ENCODE peak calls at places on chromosomes 12 and 14, in eight cellular contexts. One of them, this sample, is unnamed.
A peak's percentile ranks its signal among the peaks of the same experiment; 100 is the strongest.

GRCh38 chr12:47755655-47756562 is 2.8 kb downstream of the RAPGEF3 start:
- DNase-seq in neural crest cell: no peak
- DNase-seq in breast epithelium: no peak
- DNase-seq in Peyer's patch: peak; percentile 72
- DNase-seq in neural progenitor cell: no peak
- DNase-seq in cardiac fibroblast: no peak
- DNase-seq in AG04449: no peak
- DNase-seq in tibial artery: no peak
- DNase-seq in this sample: no peak

GRCh38 chr14:93207468-93208308 is 632 bp downstream of the UBR7 start:
- DNase-seq in breast epithelium: no peak
- DNase-seq in cardiac fibroblast: peak; percentile 70
- DNase-seq in neural progenitor cell: peak; percentile 79
- DNase-seq in Peyer's patch: no peak
- DNase-seq in AG04449: no peak
- DNase-seq in neural crest cell: peak; percentile 49
- DNase-seq in tibial artery: no peak
- DNase-seq in this sample: no peak

GRCh38 chr14:55026441-55026792 is 482 bp downstream of the WDHD1 start:
- DNase-seq in breast epithelium: no peak
- DNase-seq in neural crest cell: no peak
- DNase-seq in tibial artery: no peak
- DNase-seq in Peyer's patch: no peak
- DNase-seq in cardiac fibroblast: no peak
- DNase-seq in AG04449: no peak
- DNase-seq in neural progenitor cell: no peak
- DNase-seq in this sample: no peak

GRCh38 chr14:30655124-30655523 is 33.0 kb downstream of the SCFD1 start:
- DNase-seq in AG04449: no peak
- DNase-seq in neural crest cell: no peak
- DNase-seq in breast epithelium: no peak
- DNase-seq in cardiac fibroblast: no peak
- DNase-seq in tibial artery: no peak
- DNase-seq in neural progenitor cell: no peak
- DNase-seq in Peyer's patch: no peak
- DNase-seq in this sample: no peak

GRCh38 chr14:105065280-105066228 is at the start of gene GPR132:
- DNase-seq in neural progenitor cell: no peak
- DNase-seq in AG04449: no peak
- DNase-seq in cardiac fibroblast: no peak
- DNase-seq in tibial artery: no peak
- DNase-seq in breast epithelium: no peak
- DNase-seq in Peyer's patch: no peak
- DNase-seq in neural crest cell: no peak
- DNase-seq in this sample: peak; percentile 82

GRCh38 chr12:43309845-43310405 is 242.1 kb downstream of the ADAMTS20 start:
- DNase-seq in Peyer's patch: no peak
- DNase-seq in breast epithelium: no peak
- DNase-seq in tibial artery: no peak
- DNase-seq in neural progenitor cell: no peak
- DNase-seq in AG04449: peak; percentile 97
- DNase-seq in neural crest cell: no peak
- DNase-seq in cardiac fibroblast: no peak
- DNase-seq in this sample: no peak

GRCh38 chr12:79691299-79692248 is 810 bp upstream of the PAWR start:
- DNase-seq in cardiac fibroblast: peak; percentile 75
- DNase-seq in Peyer's patch: no peak
- DNase-seq in AG04449: peak; percentile 88
- DNase-seq in tibial artery: no peak
- DNase-seq in neural crest cell: no peak
- DNase-seq in neural progenitor cell: no peak
- DNase-seq in breast epithelium: no peak
- DNase-seq in this sample: no peak

GRCh38 chr12:26809611-26810298 is 23.2 kb downstream of the ITPR2 start:
- DNase-seq in neural progenitor cell: no peak
- DNase-seq in cardiac fibroblast: no peak
- DNase-seq in breast epithelium: no peak
- DNase-seq in AG04449: no peak
- DNase-seq in tibial artery: no peak
- DNase-seq in Peyer's patch: no peak
- DNase-seq in neural crest cell: no peak
- DNase-seq in this sample: no peak

GRCh38 chr12:116080415-116080814 is 197.1 kb downstream of the MED13L start:
- DNase-seq in cardiac fibroblast: no peak
- DNase-seq in neural crest cell: no peak
- DNase-seq in tibial artery: no peak
- DNase-seq in breast epithelium: no peak
- DNase-seq in Peyer's patch: no peak
- DNase-seq in neural progenitor cell: no peak
- DNase-seq in AG04449: no peak
- DNase-seq in this sample: no peak

GRCh38 chr12:131085816-131086591 is 132.3 kb downstream of the ADGRD1 start:
- DNase-seq in neural crest cell: no peak
- DNase-seq in tibial artery: peak; percentile 16
- DNase-seq in cardiac fibroblast: no peak
- DNase-seq in breast epithelium: no peak
- DNase-seq in Peyer's patch: no peak
- DNase-seq in neural progenitor cell: no peak
- DNase-seq in AG04449: no peak
- DNase-seq in this sample: no peak

GRCh38 chr14:36663404-36664321 is 2.0 kb downstream of the PAX9 start:
- DNase-seq in breast epithelium: no peak
- DNase-seq in neural crest cell: no peak
- DNase-seq in neural progenitor cell: peak; percentile 72
- DNase-seq in cardiac fibroblast: no peak
- DNase-seq in Peyer's patch: no peak
- DNase-seq in AG04449: no peak
- DNase-seq in tibial artery: no peak
- DNase-seq in this sample: no peak

GRCh38 chr14:36667679-36668078 is 6.0 kb downstream of the PAX9 start:
- DNase-seq in AG04449: no peak
- DNase-seq in neural crest cell: no peak
- DNase-seq in Peyer's patch: no peak
- DNase-seq in breast epithelium: no peak
- DNase-seq in neural progenitor cell: no peak
- DNase-seq in tibial artery: no peak
- DNase-seq in cardiac fibroblast: no peak
- DNase-seq in this sample: no peak

GRCh38 chr14:36665887-36666415 is 4.3 kb downstream of the PAX9 start:
- DNase-seq in neural progenitor cell: no peak
- DNase-seq in neural crest cell: no peak
- DNase-seq in tibial artery: no peak
- DNase-seq in Peyer's patch: no peak
- DNase-seq in cardiac fibroblast: no peak
- DNase-seq in breast epithelium: no peak
- DNase-seq in AG04449: no peak
- DNase-seq in this sample: no peak

GRCh38 chr14:36664322-36665193 is 2.9 kb downstream of the PAX9 start:
- DNase-seq in breast epithelium: no peak
- DNase-seq in cardiac fibroblast: no peak
- DNase-seq in neural progenitor cell: no peak
- DNase-seq in AG04449: no peak
- DNase-seq in Peyer's patch: no peak
- DNase-seq in neural crest cell: no peak
- DNase-seq in tibial artery: no peak
- DNase-seq in this sample: no peak

DNA sequence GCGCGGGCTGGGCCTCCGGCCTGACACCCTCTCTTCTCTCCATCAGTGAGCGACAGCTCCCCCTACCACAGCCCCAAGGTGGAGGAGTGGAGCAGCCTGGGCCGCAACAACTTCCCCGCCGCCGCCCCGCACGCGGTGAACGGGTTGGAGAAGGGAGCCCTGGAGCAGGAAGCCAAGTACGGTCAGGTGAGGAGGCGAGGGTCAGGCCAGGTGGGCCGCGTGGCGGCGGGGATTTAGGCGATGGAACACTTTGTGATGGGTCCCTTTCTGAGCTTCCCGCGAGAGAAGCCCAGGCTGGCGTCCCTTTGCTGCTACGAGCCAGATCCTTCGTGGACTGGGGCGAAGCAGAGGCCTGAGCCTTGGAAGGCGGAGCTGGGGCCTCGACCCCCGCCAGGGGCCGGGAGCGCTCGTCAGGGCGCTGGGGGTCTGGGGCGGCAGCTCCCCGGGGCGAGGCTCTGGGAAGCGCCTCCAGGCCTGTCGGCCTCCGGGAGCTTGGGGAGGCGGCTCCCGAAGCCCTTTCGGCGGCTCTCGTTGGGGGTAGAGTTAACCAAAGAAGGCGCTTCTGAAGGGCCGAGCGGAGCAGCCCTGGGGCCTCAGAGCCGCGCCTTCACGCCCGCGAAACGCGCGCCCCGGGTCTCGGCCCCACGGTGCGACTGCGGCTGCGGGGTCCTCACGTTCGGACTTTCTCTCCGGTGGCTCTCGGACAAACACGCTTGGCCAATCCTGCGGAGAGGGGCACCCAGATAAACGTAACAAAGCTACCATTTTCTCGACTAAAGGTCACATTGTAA is 5.0 kb downstream of the PAX9 start:
- DNase-seq in breast epithelium: no peak
- DNase-seq in neural progenitor cell: peak; percentile 75
- DNase-seq in neural crest cell: no peak
- DNase-seq in Peyer's patch: no peak
- DNase-seq in cardiac fibroblast: no peak
- DNase-seq in AG04449: no peak
- DNase-seq in tibial artery: no peak
- DNase-seq in this sample: no peak
- TF ChIP-seq CTCF in breast epithelium: no peak
- TF ChIP-seq CTCF in neural progenitor cell: peak; percentile 42
- TF ChIP-seq CTCF in neural crest cell: no peak
- TF ChIP-seq CTCF in Peyer's patch: no peak
- TF ChIP-seq CTCF in cardiac fibroblast: no peak
- TF ChIP-seq CTCF in AG04449: no peak
- TF ChIP-seq CTCF in tibial artery: no peak
- TF ChIP-seq CTCF in this sample: no peak

GRCh38 chr14:103886304-103887169 is 39.2 kb upstream of the PPP1R13B start:
- DNase-seq in tibial artery: no peak
- DNase-seq in cardiac fibroblast: peak; percentile 37
- DNase-seq in Peyer's patch: no peak
- DNase-seq in AG04449: no peak
- DNase-seq in neural crest cell: no peak
- DNase-seq in breast epithelium: no peak
- DNase-seq in neural progenitor cell: peak; percentile 72
- DNase-seq in this sample: no peak
- TF ChIP-seq CTCF in tibial artery: no peak
- TF ChIP-seq CTCF in cardiac fibroblast: peak; percentile 46
- TF ChIP-seq CTCF in Peyer's patch: no peak
- TF ChIP-seq CTCF in AG04449: peak; percentile 26
- TF ChIP-seq CTCF in neural crest cell: peak; percentile 36
- TF ChIP-seq CTCF in breast epithelium: no peak
- TF ChIP-seq CTCF in neural progenitor cell: peak; percentile 51
- TF ChIP-seq CTCF in this sample: no peak

GRCh38 chr14:94680498-94681288 is 68.5 kb downstream of the SERPINA3 start:
- DNase-seq in neural progenitor cell: no peak
- DNase-seq in breast epithelium: no peak
- DNase-seq in Peyer's patch: no peak
- DNase-seq in cardiac fibroblast: no peak
- DNase-seq in tibial artery: no peak
- DNase-seq in neural crest cell: no peak
- DNase-seq in AG04449: no peak
- DNase-seq in this sample: no peak

GRCh38 chr14:94679941-94680340 is 67.8 kb downstream of the SERPINA3 start:
- DNase-seq in neural progenitor cell: no peak
- DNase-seq in tibial artery: no peak
- DNase-seq in AG04449: no peak
- DNase-seq in Peyer's patch: no peak
- DNase-seq in cardiac fibroblast: no peak
- DNase-seq in breast epithelium: no peak
- DNase-seq in neural crest cell: no peak
- DNase-seq in this sample: no peak

GRCh38 chr14:94682061-94682516 is 69.9 kb downstream of the SERPINA3 start:
- DNase-seq in neural progenitor cell: peak; percentile 31
- DNase-seq in Peyer's patch: no peak
- DNase-seq in AG04449: no peak
- DNase-seq in breast epithelium: no peak
- DNase-seq in cardiac fibroblast: no peak
- DNase-seq in tibial artery: no peak
- DNase-seq in neural crest cell: no peak
- DNase-seq in this sample: no peak

GRCh38 chr14:94682736-94683135 is 70.5 kb downstream of the SERPINA3 start:
- DNase-seq in neural crest cell: no peak
- DNase-seq in breast epithelium: no peak
- DNase-seq in AG04449: no peak
- DNase-seq in cardiac fibroblast: no peak
- DNase-seq in Peyer's patch: no peak
- DNase-seq in neural progenitor cell: no peak
- DNase-seq in tibial artery: no peak
- DNase-seq in this sample: no peak

DNA sequence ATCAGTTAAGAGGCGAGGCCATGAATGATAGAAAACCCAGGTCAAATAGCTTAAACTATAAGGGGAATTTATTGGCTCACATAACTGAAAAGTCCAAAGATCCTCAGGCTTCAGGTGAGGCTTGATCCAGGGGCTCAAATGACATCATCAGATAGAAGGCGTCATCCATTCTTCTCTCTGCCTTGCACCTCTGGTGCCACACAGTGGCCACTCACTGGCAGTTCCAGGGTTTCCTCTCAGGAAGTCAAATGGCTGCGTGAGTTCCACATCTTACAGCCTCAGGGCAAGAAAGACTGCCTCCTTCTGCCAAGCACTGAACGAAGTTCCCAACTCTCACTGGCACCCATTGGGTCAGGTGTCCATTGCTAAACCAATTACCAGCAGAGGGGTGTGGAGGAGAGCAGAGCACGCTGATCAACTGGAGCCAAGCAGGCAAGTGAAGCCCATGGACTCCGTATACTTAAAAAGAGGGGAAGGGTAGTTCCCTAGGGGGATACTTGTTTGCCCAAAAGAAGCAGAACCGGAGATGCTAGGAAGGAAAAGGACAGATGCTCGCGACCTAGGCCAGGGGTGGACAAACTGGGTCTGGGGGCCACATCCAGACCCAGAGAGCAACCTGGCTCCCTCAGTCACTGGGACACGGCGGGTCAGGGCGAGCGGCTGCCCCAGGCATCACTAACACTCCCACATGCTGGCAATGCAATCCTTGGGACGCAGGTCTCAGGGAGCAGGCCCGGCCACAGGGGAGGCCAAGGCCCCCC is 69.3 kb downstream of the SERPINA3 start:
- DNase-seq in cardiac fibroblast: peak; percentile 62
- DNase-seq in neural progenitor cell: peak; percentile 67
- DNase-seq in breast epithelium: no peak
- DNase-seq in Peyer's patch: no peak
- DNase-seq in AG04449: no peak
- DNase-seq in neural crest cell: no peak
- DNase-seq in tibial artery: no peak
- DNase-seq in this sample: no peak
- TF ChIP-seq CTCF in cardiac fibroblast: peak; percentile 95
- TF ChIP-seq CTCF in neural progenitor cell: peak; percentile 59
- TF ChIP-seq CTCF in breast epithelium: peak; percentile 37
- TF ChIP-seq CTCF in Peyer's patch: peak; percentile 62
- TF ChIP-seq CTCF in AG04449: peak; percentile 73
- TF ChIP-seq CTCF in neural crest cell: peak; percentile 51
- TF ChIP-seq CTCF in tibial artery: peak; percentile 24
- TF ChIP-seq CTCF in this sample: no peak

DNA sequence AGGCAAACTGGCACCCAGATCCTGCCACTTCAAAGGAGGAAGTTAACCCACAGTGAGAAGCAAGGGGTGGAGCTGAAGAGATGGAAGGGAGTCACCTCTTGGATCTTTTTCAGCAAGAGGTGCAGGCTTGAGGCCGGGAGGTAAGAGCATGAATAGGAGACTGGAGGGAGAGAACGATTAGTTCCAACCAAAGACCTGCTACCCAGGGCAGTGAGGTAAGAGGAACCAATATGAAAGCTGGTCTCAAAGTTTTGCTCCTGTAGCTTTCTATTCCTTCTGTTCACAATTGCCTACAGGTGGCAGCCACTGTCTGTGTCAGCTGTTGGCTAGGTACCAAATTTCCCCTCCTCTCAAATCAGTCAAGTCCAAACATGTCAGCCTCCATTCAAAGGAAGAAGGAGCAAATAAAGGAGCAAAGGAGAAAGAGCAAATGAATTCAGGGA is 14.9 kb upstream of the TAC3 start:
- DNase-seq in neural crest cell: no peak
- DNase-seq in neural progenitor cell: no peak
- DNase-seq in breast epithelium: no peak
- DNase-seq in AG04449: no peak
- DNase-seq in tibial artery: no peak
- DNase-seq in cardiac fibroblast: no peak
- DNase-seq in Peyer's patch: no peak
- DNase-seq in this sample: no peak
- TF ChIP-seq CTCF in neural crest cell: no peak
- TF ChIP-seq CTCF in neural progenitor cell: no peak
- TF ChIP-seq CTCF in breast epithelium: no peak
- TF ChIP-seq CTCF in AG04449: no peak
- TF ChIP-seq CTCF in tibial artery: no peak
- TF ChIP-seq CTCF in cardiac fibroblast: no peak
- TF ChIP-seq CTCF in Peyer's patch: peak; percentile 21
- TF ChIP-seq CTCF in this sample: no peak